ENCODE peak calls at places on chromosomes 7 and 10, in six cellular contexts. Q is CD8-positive, alpha-beta memory T cell; R is adipocyte; A is cardiac fibroblast; Z is AG04449; K is dorsolateral prefrontal cortex. M is an unnamed sample.

GRCh38 chr7:77306231-77307067 is 106.8 kb upstream of the FGL2 start:
- DNase-seq in Q (no peak), R (no peak), A (no peak), Z (no peak), K (no peak), M (no peak)

GRCh38 chr10:125692932-125693847 is 10.2 kb upstream of the TEX36 start:
- DNase-seq in Q (no peak), R (no peak), A (no peak), Z (no peak), K (no peak), M (no peak)

GRCh38 chr10:62805139-62806092 is 896 bp downstream of the ADO start:
- DNase-seq in Q (peak; percentile 11), R (peak; percentile 80), A (peak; percentile 52), Z (no peak), K (peak; percentile 41), M (no peak)

GRCh38 chr7:157077986-157078644 is 60.6 kb upstream of the UBE3C start:
- DNase-seq in Q (no peak), R (peak; percentile 14), A (peak; percentile 10), Z (no peak), K (no peak), M (no peak)

GRCh38 chr7:39720586-39720985 is 97.2 kb downstream of the RALA start:
- DNase-seq in Q (no peak), R (no peak), A (no peak), Z (no peak), K (no peak), M (no peak)

GRCh38 chr10:47076949-47077348 is 165.7 kb downstream of the PTPN20 start:
- DNase-seq in Q (no peak), R (no peak), A (peak; percentile 39), Z (no peak), K (no peak), M (no peak)

GRCh38 chr10:71980181-71981023 is 16.2 kb downstream of the CHST3 start:
- DNase-seq in Q (no peak), R (no peak), A (peak; percentile 72), Z (no peak), K (no peak), M (no peak)

GRCh38 chr10:56632537-56632936 is 271.5 kb upstream of the ZWINT start:
- DNase-seq in Q (no peak), R (no peak), A (no peak), Z (no peak), K (no peak), M (no peak)

GRCh38 chr10:12596055-12596576 is 246.8 kb downstream of the CAMK1D start:
- DNase-seq in Q (no peak), R (no peak), A (no peak), Z (no peak), K (no peak), M (no peak)

GRCh38 chr7:11228515-11228914 is 254.8 kb downstream of the PHF14 start:
- DNase-seq in Q (no peak), R (no peak), A (peak; percentile 72), Z (no peak), K (peak; percentile 33), M (peak; percentile 62)

GRCh38 chr7:78057571-78057970 is 259.0 kb downstream of the PHTF2 start:
- DNase-seq in Q (no peak), R (peak; percentile 27), A (no peak), Z (no peak), K (no peak), M (no peak)

GRCh38 chr7:157910446-157910845 is 573.6 kb downstream of the DNAJB6 start:
- DNase-seq in Q (no peak), R (no peak), A (no peak), Z (no peak), K (no peak), M (no peak)

GRCh38 chr10:4194231-4194630 is 409.2 kb upstream of the KLF6 start:
- DNase-seq in Q (no peak), R (no peak), A (no peak), Z (no peak), K (no peak), M (no peak)

GRCh38 chr7:148702876-148703670 is 4.4 kb downstream of the CUL1 start:
- DNase-seq in Q (no peak), R (no peak), A (peak; percentile 21), Z (no peak), K (no peak), M (no peak)

GRCh38 chr10:7488418-7488829 is 77.6 kb upstream of the SFMBT2 start:
- DNase-seq in Q (no peak), R (peak; percentile 35), A (peak; percentile 46), Z (no peak), K (no peak), M (peak; percentile 11)

GRCh38 chr7:130893441-130893894 is 159.5 kb upstream of the KLF14 start:
- DNase-seq in Q (no peak), R (peak; percentile 75), A (peak; percentile 51), Z (no peak), K (no peak), M (no peak)

GRCh38 chr7:130150587-130150986 is 54.6 kb downstream of the TMEM209 start:
- DNase-seq in Q (no peak), R (no peak), A (no peak), Z (no peak), K (no peak), M (no peak)

GRCh38 chr7:47497367-47498096 is 84.4 kb downstream of the TNS3 start:
- DNase-seq in Q (no peak), R (no peak), A (no peak), Z (no peak), K (no peak), M (no peak)

GRCh38 chr10:47361293-47361692 is 13.1 kb downstream of the RBP3 start:
- DNase-seq in Q (no peak), R (peak; percentile 68), A (peak; percentile 41), Z (no peak), K (no peak), M (no peak)

GRCh38 chr7:92691578-92691977 is 101.4 kb upstream of the FAM133B start:
- DNase-seq in Q (peak; percentile 26), R (peak; percentile 88), A (peak; percentile 81), Z (no peak), K (no peak), M (peak; percentile 40)

GRCh38 chr7:64878684-64879083 is 24.4 kb upstream of the ZNF273 start:
- DNase-seq in Q (no peak), R (no peak), A (no peak), Z (no peak), K (no peak), M (no peak)

GRCh38 chr7:64879800-64880199 is 23.3 kb upstream of the ZNF273 start:
- DNase-seq in Q (no peak), R (no peak), A (no peak), Z (no peak), K (no peak), M (no peak)

GRCh38 chr7:64879097-64879730 is 23.9 kb upstream of the ZNF273 start:
- DNase-seq in Q (no peak), R (no peak), A (no peak), Z (no peak), K (no peak), M (no peak)

GRCh38 chr7:64876792-64877713 is 26.0 kb upstream of the ZNF273 start:
- DNase-seq in Q (peak; percentile 62), R (no peak), A (no peak), Z (no peak), K (peak; percentile 84), M (no peak)

DNA sequence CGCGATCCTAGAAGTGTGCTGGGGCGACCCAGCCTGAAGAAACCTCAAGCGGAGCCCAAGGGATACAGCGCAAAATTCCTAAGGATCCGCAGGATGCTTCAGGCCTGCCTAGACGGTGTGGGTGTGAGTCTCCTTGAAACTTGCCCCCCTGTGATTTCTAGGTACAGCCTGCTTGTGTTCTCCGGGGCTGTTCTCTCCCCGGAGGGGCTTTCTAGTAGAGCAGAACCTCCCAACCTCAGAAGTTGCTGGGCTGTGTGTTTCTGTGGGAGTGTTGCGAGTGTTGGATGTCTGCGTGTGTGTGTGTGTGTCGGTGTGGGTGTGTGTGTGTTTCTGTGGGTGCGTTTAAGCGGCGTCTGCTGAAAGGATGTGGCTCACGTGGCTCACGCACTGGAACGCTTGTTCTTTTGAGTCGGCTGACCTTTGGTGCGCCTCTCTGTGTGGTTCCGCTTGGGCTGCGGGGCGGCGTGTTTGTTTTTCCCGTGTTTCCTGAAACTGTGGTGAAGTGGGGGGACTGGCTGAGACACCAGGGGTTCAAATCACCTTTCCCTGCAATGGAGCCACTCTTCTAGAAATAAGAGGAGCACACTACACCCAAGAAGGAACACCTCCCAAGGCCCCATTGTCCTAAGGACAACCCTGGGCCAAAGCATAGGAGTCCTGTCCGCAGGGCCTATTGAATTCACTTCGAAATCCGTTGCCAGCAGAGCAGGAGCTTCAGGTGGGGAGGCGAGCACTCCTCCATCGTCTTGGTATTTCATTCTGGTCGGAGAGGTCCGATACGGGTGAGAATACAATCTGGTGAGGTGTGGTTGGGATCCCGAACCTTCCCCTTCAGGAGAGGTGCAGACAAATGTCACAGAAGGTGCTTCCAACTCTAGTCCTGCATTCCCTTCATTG is 25.1 kb upstream of the ZNF273 start:
- DNase-seq in Q (no peak), R (no peak), A (no peak), Z (no peak), K (no peak), M (no peak)
- H3K4me3 ChIP-seq in Q (peak overlapping the region; percentile 46), R (peak overlapping the region; percentile 68), A (no peak overlapping the region), Z (no peak overlapping the region), K (peak overlapping the region; percentile 62), M (peak overlapping the region; percentile 4)

DNA sequence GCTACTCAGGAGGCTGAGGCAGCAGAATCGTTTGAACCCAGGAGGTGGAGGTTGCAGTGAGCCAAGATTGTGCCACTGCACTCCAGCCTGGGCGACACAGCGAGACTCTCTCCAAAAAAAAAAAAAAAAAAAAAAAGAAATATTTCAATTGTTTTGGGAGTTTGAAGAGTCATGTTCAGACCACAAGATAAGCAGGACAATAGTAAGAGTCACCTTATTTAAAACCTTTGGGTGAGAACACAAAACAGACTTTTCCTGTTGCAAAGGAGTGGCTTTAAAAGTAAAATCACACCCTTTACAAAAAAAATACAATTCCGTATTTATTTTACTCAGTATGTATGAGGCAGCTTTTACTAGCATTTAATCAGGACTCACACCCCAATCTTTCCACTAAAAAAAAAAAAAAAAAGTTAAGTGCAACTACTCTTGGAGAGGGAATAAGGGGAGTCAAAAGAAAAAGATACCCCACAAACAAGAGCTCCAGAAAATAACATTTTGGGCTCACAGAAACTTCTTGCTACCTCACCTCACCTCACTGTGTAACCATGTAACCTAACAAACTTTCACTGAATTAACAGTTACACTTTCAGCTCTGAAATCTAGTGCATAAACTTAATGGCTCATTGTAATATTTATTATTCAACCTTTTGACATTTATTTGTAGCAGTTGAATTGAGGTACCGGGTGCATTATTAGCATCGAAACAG is 11.2 kb downstream of the SKIDA1 start:
- DNase-seq in Q (no peak), R (no peak), A (no peak), Z (no peak), K (no peak), M (no peak)
- H3K4me3 ChIP-seq in Q (no peak overlapping the region), R (no peak overlapping the region), A (no peak overlapping the region), Z (peak overlapping the region; percentile 13), K (peak overlapping the region; percentile 71), M (no peak overlapping the region)

GRCh38 chr7:115613836-115614235 is 416.7 kb downstream of the TFEC start:
- DNase-seq in Q (no peak), R (no peak), A (no peak), Z (no peak), K (no peak), M (no peak)
- H3K4me3 ChIP-seq in Q (no peak overlapping the region), R (no peak overlapping the region), A (no peak overlapping the region), Z (no peak overlapping the region), K (no peak overlapping the region), M (no peak overlapping the region)

DNA sequence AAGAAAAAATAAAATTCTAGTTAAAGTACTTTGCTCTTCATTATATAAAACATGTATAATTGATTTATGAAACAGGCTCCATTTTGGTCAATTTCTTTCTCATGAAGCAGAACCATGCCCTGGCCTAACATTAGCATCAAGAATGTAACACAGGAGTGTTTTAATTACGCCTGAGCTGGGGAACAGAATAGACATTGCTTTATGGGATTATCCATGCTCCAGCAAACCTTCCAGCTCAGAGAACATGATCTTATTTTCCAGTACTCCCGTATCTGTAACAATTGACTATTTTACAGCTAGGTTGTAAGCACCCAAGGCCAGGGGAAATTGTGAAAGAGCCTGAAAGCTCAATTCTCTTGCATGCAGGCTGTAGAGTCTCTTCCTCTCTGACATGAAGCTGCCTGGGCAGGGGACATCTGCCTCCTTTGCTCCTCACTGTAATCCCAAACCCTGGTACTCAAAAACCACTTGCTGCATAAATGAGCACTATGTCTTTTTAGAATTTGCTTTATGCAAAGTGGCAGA is 30.8 kb upstream of the CRYGN start:
- DNase-seq in Q (no peak), R (no peak), A (no peak), Z (no peak), K (no peak), M (no peak)
- H3K4me3 ChIP-seq in Q (no peak overlapping the region), R (no peak overlapping the region), A (no peak overlapping the region), Z (no peak overlapping the region), K (no peak overlapping the region), M (no peak overlapping the region)

M was measured in skeletal muscle cell.